ENCODE peak calls at places on chromosome 19, in nine cellular contexts. E is osteoblast; S is ascending aorta; D is H7; G is right lobe of liver; A is CD8-positive, alpha-beta memory T cell; X is epithelial cell of esophagus; P is mesendoderm; W is dorsolateral prefrontal cortex. Y is an unnamed sample.
A peak's percentile ranks its signal among the peaks of the same experiment; 100 is the strongest.

GRCh38 chr19:48393559-48394330 is at the start of gene GRIN2D:
- DNase-seq in E (peak; percentile 92), S (no peak), D (peak; percentile 84), G (no peak), A (no peak), X (no peak), P (peak; percentile 78), W (no peak), Y (no peak)

GRCh38 chr19:14116918-14117578 is 514 bp downstream of the PRKACA start:
- DNase-seq in E (peak; percentile 73), S (no peak), D (peak; percentile 84), G (peak; percentile 71), A (no peak), X (no peak), P (no peak), W (no peak), Y (no peak)

GRCh38 chr19:38003427-38004099 is 96.6 kb downstream of the SIPA1L3 start:
- DNase-seq in E (no peak), S (peak; percentile 82), D (peak; percentile 51), G (peak; percentile 58), A (no peak), X (peak; percentile 85), P (peak; percentile 79), W (peak; percentile 76), Y (no peak)

GRCh38 chr19:17406039-17406886 is 833 bp upstream of the BST2 start:
- DNase-seq in E (peak; percentile 94), S (no peak), D (peak; percentile 74), G (no peak), A (no peak), X (no peak), P (no peak), W (no peak), Y (peak; percentile 37)

GRCh38 chr19:2720777-2721569 is at the start of gene DIRAS1:
- DNase-seq in E (peak; percentile 95), S (no peak), D (peak; percentile 96), G (no peak), A (no peak), X (no peak), P (no peak), W (no peak), Y (no peak)

GRCh38 chr19:40280608-40281221 is 4.4 kb downstream of the AKT2 start:
- DNase-seq in E (no peak), S (no peak), D (peak; percentile 71), G (peak; percentile 92), A (no peak), X (peak; percentile 54), P (peak; percentile 57), W (no peak), Y (no peak)

GRCh38 chr19:6639439-6639838 is 30.5 kb downstream of the TNFSF14 start:
- DNase-seq in E (peak; percentile 83), S (no peak), D (no peak), G (no peak), A (no peak), X (peak; percentile 11), P (no peak), W (no peak), Y (no peak)

GRCh38 chr19:18349524-18350128 is 9.2 kb downstream of the PGPEP1 start:
- DNase-seq in E (peak; percentile 96), S (no peak), D (peak; percentile 89), G (peak; percentile 64), A (no peak), X (peak; percentile 67), P (peak; percentile 51), W (peak; percentile 62), Y (no peak)

GRCh38 chr19:48271531-48272151 is 1.8 kb downstream of the ZNF114 start:
- DNase-seq in E (peak; percentile 78), S (peak; percentile 52), D (peak; percentile 88), G (no peak), A (no peak), X (peak; percentile 58), P (peak; percentile 96), W (no peak), Y (no peak)

GRCh38 chr19:29904017-29904416 is 38.0 kb upstream of the URI1 start:
- DNase-seq in E (no peak), S (peak; percentile 25), D (no peak), G (no peak), A (no peak), X (no peak), P (no peak), W (no peak), Y (no peak)

GRCh38 chr19:12778020-12778904 is 2.9 kb upstream of the HOOK2 start:
- DNase-seq in E (peak; percentile 98), S (peak; percentile 86), D (peak; percentile 82), G (peak; percentile 84), A (no peak), X (peak; percentile 64), P (peak; percentile 70), W (peak; percentile 75), Y (no peak)

GRCh38 chr19:46416077-46416709 is 2.8 kb upstream of the CCDC8 start:
- DNase-seq in E (peak; percentile 95), S (peak; percentile 94), D (peak; percentile 97), G (peak; percentile 67), A (no peak), X (peak; percentile 60), P (peak; percentile 96), W (peak; percentile 91), Y (no peak)

GRCh38 chr19:43527860-43528622 is 1.0 kb upstream of the ETHE1 start:
- DNase-seq in E (peak; percentile 34), S (peak; percentile 79), D (no peak), G (no peak), A (no peak), X (peak; percentile 37), P (no peak), W (no peak), Y (no peak)

GRCh38 chr19:10769533-10770491 is 51.9 kb downstream of the DNM2 start:
- DNase-seq in E (peak; percentile 51), S (peak; percentile 73), D (peak; percentile 63), G (peak; percentile 75), A (no peak), X (peak; percentile 24), P (peak; percentile 54), W (peak; percentile 67), Y (no peak)

GRCh38 chr19:1141944-1142343 is 32.1 kb downstream of the SBNO2 start:
- DNase-seq in E (no peak), S (no peak), D (no peak), G (no peak), A (no peak), X (no peak), P (no peak), W (no peak), Y (no peak)

GRCh38 chr19:51971624-51972023 is 15.0 kb downstream of the ZNF350 start:
- DNase-seq in E (no peak), S (no peak), D (no peak), G (no peak), A (no peak), X (no peak), P (peak; percentile 66), W (no peak), Y (no peak)

GRCh38 chr19:5294403-5295160 is 46.0 kb downstream of the PTPRS start:
- DNase-seq in E (peak; percentile 62), S (no peak), D (peak; percentile 61), G (no peak), A (no peak), X (no peak), P (no peak), W (no peak), Y (no peak)

GRCh38 chr19:45173816-45174215 is 4.2 kb downstream of the TRAPPC6A start:
- DNase-seq in E (peak; percentile 97), S (no peak), D (no peak), G (no peak), A (no peak), X (no peak), P (no peak), W (no peak), Y (no peak)

GRCh38 chr19:53308339-53308811 is 25.2 kb upstream of the ZNF845 start:
- DNase-seq in E (peak; percentile 69), S (no peak), D (peak; percentile 80), G (no peak), A (no peak), X (peak; percentile 5), P (peak; percentile 89), W (peak; percentile 44), Y (no peak)

GRCh38 chr19:7832009-7832408 is 2.0 kb downstream of the EVI5L start:
- DNase-seq in E (no peak), S (no peak), D (peak; percentile 37), G (no peak), A (no peak), X (no peak), P (no peak), W (no peak), Y (no peak)
- H3K4me3 ChIP-seq in E (peak overlapping the region; percentile 74), S (no peak overlapping the region), D (no peak overlapping the region), G (no peak overlapping the region), A (no peak overlapping the region), X (no peak overlapping the region), P (no peak overlapping the region), W (peak overlapping the region; percentile 81), Y (no peak overlapping the region)

DNA sequence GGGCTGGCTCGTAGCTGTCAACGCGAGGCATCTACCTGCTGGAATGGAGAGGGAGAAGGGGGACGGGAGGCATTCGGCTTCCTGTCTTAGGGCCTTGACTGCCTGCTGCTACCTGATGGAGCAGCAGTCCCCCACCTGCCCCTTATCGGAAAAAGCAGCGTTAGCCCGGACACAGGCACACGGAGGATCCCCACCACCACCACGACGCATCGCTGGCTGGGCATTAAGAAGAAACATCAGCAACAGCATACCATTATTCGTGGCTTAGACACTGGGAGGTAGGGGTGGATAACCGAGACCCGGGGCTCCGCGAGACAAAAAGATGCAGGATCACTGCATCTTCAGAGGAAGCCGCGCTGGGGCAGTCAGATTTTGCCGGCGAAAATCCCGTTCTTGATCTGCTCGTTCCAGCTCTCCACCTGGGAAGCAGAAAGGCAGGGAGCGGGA is 1.1 kb downstream of the COX6B2 start:
- DNase-seq in E (peak; percentile 91), S (no peak), D (no peak), G (no peak), A (no peak), X (no peak), P (no peak), W (no peak), Y (no peak)
- H3K4me3 ChIP-seq in E (peak overlapping the region; percentile 64), S (peak overlapping the region; percentile 47), D (peak overlapping the region; percentile 54), G (peak overlapping the region; percentile 4), A (peak overlapping the region; percentile 47), X (peak overlapping the region; percentile 44), P (no peak overlapping the region), W (peak overlapping the region; percentile 57), Y (peak overlapping the region; percentile 34)

GRCh38 chr19:39203372-39204341 is at the start of gene SYCN:
- DNase-seq in E (peak; percentile 64), S (no peak), D (peak; percentile 54), G (no peak), A (no peak), X (no peak), P (no peak), W (no peak), Y (no peak)
- H3K4me3 ChIP-seq in E (no peak within 1 kb of the TSS), S (no peak within 1 kb of the TSS), D (no peak within 1 kb of the TSS), G (no peak within 1 kb of the TSS), A (no peak within 1 kb of the TSS), X (no peak within 1 kb of the TSS), P (no peak within 1 kb of the TSS), W (no peak within 1 kb of the TSS), Y (no peak within 1 kb of the TSS)

DNA sequence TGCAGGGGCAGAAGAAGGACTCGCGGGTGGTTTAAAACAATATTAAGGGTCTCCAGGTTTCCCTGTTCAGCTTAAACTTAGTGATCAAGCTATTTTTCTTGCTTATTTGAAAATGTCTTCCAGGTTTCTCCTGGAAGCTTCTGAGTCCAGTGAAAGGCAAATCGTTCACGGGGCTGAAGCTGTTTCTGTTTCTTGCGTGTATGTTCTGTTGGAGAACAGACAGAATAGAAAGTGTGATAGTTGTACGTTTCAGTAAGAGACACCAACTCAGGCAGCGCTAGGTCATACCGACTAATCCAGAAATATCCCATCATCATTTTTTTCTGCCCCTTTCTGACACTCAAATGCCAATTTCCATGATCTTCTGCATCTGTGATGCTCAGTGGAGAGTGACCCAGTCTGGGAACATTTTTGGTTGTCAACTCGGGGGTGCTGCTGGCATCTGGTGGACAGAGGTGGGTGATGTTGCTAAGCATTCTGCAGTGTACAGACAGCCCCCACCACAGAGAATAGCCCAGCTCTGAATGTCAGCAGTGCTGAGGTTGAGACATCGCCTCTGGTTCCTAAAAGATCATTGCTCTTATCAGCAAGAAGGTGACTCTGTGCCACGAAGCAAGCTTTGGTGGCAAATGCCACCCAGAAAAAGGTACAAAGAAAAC is 4.3 kb downstream of the KLF2 start:
- DNase-seq in E (peak; percentile 86), S (no peak), D (no peak), G (no peak), A (peak; percentile 57), X (no peak), P (no peak), W (peak; percentile 47), Y (no peak)
- H3K4me3 ChIP-seq in E (peak overlapping the region; percentile 91), S (peak overlapping the region; percentile 97), D (no peak overlapping the region), G (no peak overlapping the region), A (peak overlapping the region; percentile 100), X (no peak overlapping the region), P (no peak overlapping the region), W (peak overlapping the region; percentile 75), Y (no peak overlapping the region)

Y was measured in Jurkat, Clone E6-1.